ENCODE peak calls at places on chromosome 15, in four cellular contexts. W is GM23248; B is right cardiac atrium; N is CD8-positive, alpha-beta memory T cell. A is an unnamed sample.

GRCh38 chr15:88382482-88382983 is 84.7 kb downstream of the MRPL46 start:
- DNase-seq in N (no peak), W (peak; percentile 60), B (no peak), A (no peak)

GRCh38 chr15:47987908-47988532 is 132.8 kb upstream of the SLC24A5 start:
- DNase-seq in B (no peak), W (peak; percentile 80), N (no peak), A (peak; percentile 58)

GRCh38 chr15:71078506-71079207 is 36.6 kb upstream of the THSD4 start:
- DNase-seq in N (no peak), W (no peak), B (no peak), A (no peak)

GRCh38 chr15:88029696-88030095 is 226.8 kb downstream of the NTRK3 start:
- DNase-seq in B (no peak), N (no peak), W (peak; percentile 17), A (no peak)

GRCh38 chr15:29029651-29030195 is 143.9 kb downstream of the APBA2 start:
- DNase-seq in W (no peak), N (no peak), B (no peak), A (no peak)

GRCh38 chr15:101492752-101493692 is 3.5 kb upstream of the PCSK6 start:
- DNase-seq in B (no peak), W (no peak), N (no peak), A (peak; percentile 30)

GRCh38 chr15:68252925-68253534 is 23.5 kb upstream of the CLN6 start:
- DNase-seq in W (peak; percentile 87), N (peak; percentile 56), B (no peak), A (peak; percentile 69)

GRCh38 chr15:69723404-69724097 is 270.9 kb downstream of the RPLP1 start:
- DNase-seq in W (no peak), B (peak; percentile 75), N (no peak), A (peak; percentile 59)

GRCh38 chr15:77076325-77076915 is 5.5 kb upstream of the TSPAN3 start:
- DNase-seq in B (no peak), W (peak; percentile 14), N (no peak), A (no peak)

GRCh38 chr15:99104788-99105515 is at the start of gene SYNM:
- DNase-seq in B (peak; percentile 92), W (peak; percentile 81), N (no peak), A (peak; percentile 95)

GRCh38 chr15:80202641-80203360 is 49.2 kb downstream of the CTXND1 start:
- DNase-seq in B (no peak), W (no peak), N (no peak), A (peak; percentile 35)

GRCh38 chr15:58117619-58118018 is 20.6 kb upstream of the AQP9 start:
- DNase-seq in N (no peak), W (no peak), B (no peak), A (no peak)

GRCh38 chr15:90873998-90874605 is 5.7 kb downstream of the FURIN start:
- DNase-seq in B (no peak), W (peak; percentile 33), N (no peak), A (peak; percentile 81)

GRCh38 chr15:49370782-49371181 is 52.3 kb upstream of the FGF7 start:
- DNase-seq in N (no peak), W (peak; percentile 39), B (no peak), A (no peak)

GRCh38 chr15:33191641-33192040 is 2.9 kb downstream of the FMN1 start:
- DNase-seq in B (no peak), N (no peak), W (no peak), A (no peak)

GRCh38 chr15:33197636-33198035 is 3.1 kb upstream of the FMN1 start:
- DNase-seq in B (no peak), W (no peak), N (no peak), A (no peak)

GRCh38 chr15:33195283-33195682 is 769 bp upstream of the FMN1 start:
- DNase-seq in B (no peak), N (no peak), W (no peak), A (no peak)

GRCh38 chr15:33194704-33195261 is at the start of gene FMN1:
- DNase-seq in N (peak; percentile 75), B (peak; percentile 98), W (peak; percentile 97), A (peak; percentile 99)

GRCh38 chr15:33194237-33194636 is 277 bp downstream of the FMN1 start:
- DNase-seq in B (no peak), W (peak; percentile 20), N (no peak), A (no peak)
- H3K27me3 ChIP-seq in B (no peaks in the 10 kb centered on the region), W (peaks cover 36% of the 10 kb centered on the region), N (no peaks in the 10 kb centered on the region), A (peaks cover 14% of the 10 kb centered on the region)

DNA sequence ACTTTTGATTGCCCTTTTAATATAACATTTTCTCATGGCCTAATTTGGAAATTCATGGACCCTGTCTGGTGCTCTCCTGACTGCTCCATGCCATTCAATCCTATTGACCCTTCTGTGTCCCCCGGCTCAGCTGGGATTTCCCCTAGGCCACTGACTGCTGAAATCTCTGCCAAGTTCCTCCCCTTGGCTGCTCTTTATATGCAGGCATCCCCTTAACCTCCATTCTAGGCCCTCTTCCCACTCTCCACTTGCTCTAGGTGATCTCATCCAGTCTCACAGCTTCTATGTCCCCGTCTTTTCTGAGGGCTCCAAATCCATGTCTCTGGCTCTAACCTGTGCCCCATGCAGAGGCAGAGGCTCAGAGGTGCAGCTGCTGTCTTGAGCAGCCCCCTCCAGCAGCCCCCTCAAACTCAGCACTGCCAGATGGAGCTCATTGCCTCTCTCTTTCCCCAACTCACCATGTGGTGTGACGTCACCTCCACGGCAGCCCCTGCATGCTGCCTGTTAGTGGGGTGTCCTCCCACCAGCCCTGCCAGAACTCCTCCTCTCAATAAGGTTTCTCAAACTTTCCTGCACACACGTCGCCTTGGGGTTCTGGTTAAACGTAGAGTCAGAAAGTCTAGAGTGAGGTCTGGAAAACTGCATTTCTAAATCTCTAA is 6.6 kb downstream of the FSD2 start:
- DNase-seq in B (no peak), W (no peak), N (no peak), A (no peak)
- H3K4me1 ChIP-seq in B (peaks cover 2% of the 10 kb centered on the region), W (no peaks in the 10 kb centered on the region), N (no peaks in the 10 kb centered on the region), A (no peaks in the 10 kb centered on the region)

DNA sequence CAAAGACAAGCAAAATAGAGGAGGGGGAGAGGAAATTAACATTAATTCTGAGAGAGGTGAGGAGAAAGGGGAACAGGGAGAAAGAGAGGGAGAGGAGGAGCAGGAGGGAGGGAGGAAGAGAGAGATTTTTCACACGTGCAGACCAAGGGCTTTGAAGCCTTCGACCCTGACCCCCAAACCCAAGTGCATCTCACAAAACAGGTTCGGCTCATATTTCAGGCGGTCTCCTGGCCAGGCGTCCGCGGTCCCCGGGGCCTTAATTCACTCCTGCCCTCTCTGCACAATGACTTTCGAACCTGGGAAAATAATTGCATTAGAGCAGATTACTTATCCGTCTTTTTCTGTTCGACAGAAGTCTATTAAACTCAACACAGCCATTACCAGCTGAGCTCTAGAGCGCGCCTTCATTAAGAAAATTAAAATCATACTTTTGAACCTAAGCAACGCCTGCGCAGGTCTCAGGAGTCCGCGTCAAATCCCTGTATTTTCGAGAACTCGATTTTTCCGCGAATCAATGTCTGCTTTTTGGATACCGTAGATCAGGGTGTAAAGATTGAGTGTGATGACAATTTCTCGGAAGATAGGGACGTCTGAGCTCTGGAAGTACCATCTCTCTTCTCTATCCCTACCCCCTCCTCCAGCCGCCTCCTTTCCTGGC is 220.7 kb downstream of the MEIS2 start:
- DNase-seq in N (no peak), W (no peak), B (no peak), A (peak; percentile 60)
- H3K27me3 ChIP-seq in N (peaks cover 36% of the 10 kb centered on the region), W (peaks cover 11% of the 10 kb centered on the region), B (no peaks in the 10 kb centered on the region), A (peaks cover 100% of the 10 kb centered on the region)

DNA sequence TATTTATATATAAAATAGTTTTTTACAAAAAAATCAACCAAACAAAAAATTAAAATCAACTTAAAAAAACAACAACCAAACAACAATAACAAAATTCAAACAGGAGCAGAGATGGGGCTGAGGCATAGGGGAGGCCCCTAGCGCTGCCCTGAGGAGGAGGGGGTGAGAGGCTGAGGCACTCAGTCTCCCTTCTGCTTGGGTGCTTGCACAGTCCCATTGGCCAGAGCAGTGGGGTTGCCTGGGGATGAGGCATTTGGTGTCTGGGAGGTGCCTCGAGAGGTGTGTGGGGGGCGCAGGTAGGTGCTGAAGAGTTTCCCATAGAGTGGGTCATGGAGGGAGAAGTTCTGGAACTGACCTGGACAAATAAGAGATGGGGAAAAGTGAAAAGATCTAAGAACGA is 8.0 kb downstream of the LPCAT4 start:
- DNase-seq in B (no peak), N (no peak), W (no peak), A (no peak)
- H3K4me1 ChIP-seq in B (no peaks in the 10 kb centered on the region), N (no peaks in the 10 kb centered on the region), W (no peaks in the 10 kb centered on the region), A (no peaks in the 10 kb centered on the region)

DNA sequence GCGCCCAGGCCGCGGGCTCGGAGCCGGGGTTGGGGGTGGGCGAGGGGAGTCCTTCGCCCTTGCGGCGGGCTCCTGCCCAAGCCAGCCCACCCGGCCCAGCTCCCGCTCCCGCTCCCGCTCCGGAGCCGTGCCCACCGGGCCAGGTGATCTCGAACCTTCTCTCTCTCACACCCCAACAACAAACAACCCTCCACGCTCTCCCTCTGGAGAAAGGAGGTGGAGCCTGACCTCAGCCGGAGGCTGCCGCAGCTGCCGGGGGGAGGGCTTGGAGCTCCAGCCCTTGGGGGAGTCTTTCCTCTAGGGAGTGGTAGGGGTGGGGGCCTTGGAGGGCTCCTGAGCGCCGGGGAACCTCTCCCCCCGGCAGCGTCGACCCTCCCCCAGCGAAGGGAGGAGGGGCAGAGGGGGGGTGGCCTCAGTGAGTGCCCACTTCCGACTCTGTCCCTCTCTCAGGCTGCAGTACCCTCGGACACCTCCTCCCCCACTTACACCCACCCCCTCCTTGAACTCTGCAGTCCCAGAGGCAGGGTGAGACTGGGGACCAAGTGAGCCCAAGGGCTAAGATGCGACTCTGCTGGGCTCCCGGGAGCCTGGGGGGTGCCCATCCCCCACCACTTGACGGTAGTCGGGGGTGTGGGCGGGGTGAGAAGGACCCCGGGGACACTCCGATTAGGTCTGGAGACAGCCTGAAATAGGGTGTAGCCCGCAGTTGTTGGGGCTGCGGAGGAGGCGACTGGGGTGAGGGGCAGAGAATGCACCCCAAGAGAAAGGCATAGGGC is 4.4 kb upstream of the BAHD1 start:
- DNase-seq in B (peak; percentile 69), W (peak; percentile 48), N (no peak), A (peak; percentile 68)
- H3K27me3 ChIP-seq in B (no peaks in the 10 kb centered on the region), W (peaks cover 16% of the 10 kb centered on the region), N (peaks cover 6% of the 10 kb centered on the region), A (peaks cover 61% of the 10 kb centered on the region)

GRCh38 chr15:74866090-74866489 is 7.1 kb downstream of the SCAMP2 start:
- DNase-seq in B (no peak), W (peak; percentile 91), N (no peak), A (no peak)

GRCh38 chr15:74869372-74869725 is 3.8 kb downstream of the SCAMP2 start:
- DNase-seq in N (no peak), W (no peak), B (no peak), A (no peak)

GRCh38 chr15:74865316-74865715 is 7.8 kb downstream of the SCAMP2 start:
- DNase-seq in B (no peak), W (no peak), N (no peak), A (no peak)

GRCh38 chr15:74869726-74870407 is 3.3 kb downstream of the SCAMP2 start:
- DNase-seq in B (peak; percentile 90), W (peak; percentile 29), N (no peak), A (no peak)

GRCh38 chr15:74867562-74868458 is 5.4 kb downstream of the SCAMP2 start:
- DNase-seq in B (no peak), W (no peak), N (no peak), A (no peak)
- H3K4me1 ChIP-seq in B (peaks cover 11% of the 10 kb centered on the region), W (peaks cover 32% of the 10 kb centered on the region), N (peaks cover 80% of the 10 kb centered on the region), A (peaks cover 4% of the 10 kb centered on the region)

GRCh38 chr15:25944386-25944785 is 81.3 kb upstream of the ATP10A start:
- DNase-seq in W (no peak), B (no peak), N (no peak), A (no peak)
- H3K27me3 ChIP-seq in W (no peaks in the 10 kb centered on the region), B (no peaks in the 10 kb centered on the region), N (no peaks in the 10 kb centered on the region), A (no peaks in the 10 kb centered on the region)

GRCh38 chr15:45540531-45540930 is 18.0 kb upstream of the SLC30A4 start:
- DNase-seq in N (no peak), B (no peak), W (no peak), A (no peak)

GRCh38 chr15:45534821-45535220 is 12.3 kb upstream of the SLC30A4 start:
- DNase-seq in N (no peak), B (no peak), W (no peak), A (no peak)

GRCh38 chr15:45535486-45536042 is 13.0 kb upstream of the SLC30A4 start:
- DNase-seq in N (no peak), W (no peak), B (no peak), A (peak; percentile 57)

GRCh38 chr15:45539680-45540079 is 17.1 kb upstream of the SLC30A4 start:
- DNase-seq in B (no peak), W (no peak), N (no peak), A (no peak)

GRCh38 chr15:45536951-45537350 is 14.4 kb upstream of the SLC30A4 start:
- DNase-seq in N (no peak), B (no peak), W (no peak), A (no peak)
- H3K4me1 ChIP-seq in N (no peaks in the 10 kb centered on the region), B (no peaks in the 10 kb centered on the region), W (no peaks in the 10 kb centered on the region), A (peaks cover 11% of the 10 kb centered on the region)